ENCODE peak calls at places on chromosomes 16 and 17, in four cellular contexts. S is H9, V is Peyer's patch, E is AG04450. C is an unnamed sample.

GRCh38 chr16:49520684-49521083 is 147.1 kb downstream of the C16orf78 start:
- DNase-seq in E (no peak), S (no peak), V (no peak), C (peak; percentile 23)

GRCh38 chr16:8549843-8550412 is 40.4 kb downstream of the TMEM114 start:
- DNase-seq in E (no peak), V (no peak), S (no peak), C (no peak)

GRCh38 chr17:69050999-69051775 is 9.5 kb downstream of the ABCA9 start:
- DNase-seq in E (peak; percentile 16), S (no peak), V (no peak), C (no peak)

GRCh38 chr16:11321662-11322061 is 23.6 kb upstream of the RMI2 start:
- DNase-seq in E (no peak), S (no peak), V (no peak), C (no peak)

GRCh38 chr17:17344507-17345293 is 41.5 kb downstream of the NT5M start:
- DNase-seq in E (no peak), S (peak; percentile 24), V (peak; percentile 23), C (peak; percentile 61)

GRCh38 chr17:55212880-55213279 is 51.9 kb upstream of the HLF start:
- DNase-seq in V (no peak), S (no peak), E (no peak), C (no peak)

GRCh38 chr17:47288531-47289116 is 35.0 kb downstream of the ITGB3 start:
- DNase-seq in V (no peak), E (no peak), S (no peak), C (no peak)

GRCh38 chr16:3187798-3188674 is at the start of gene OR1F1:
- DNase-seq in S (peak; percentile 76), E (no peak), V (peak; percentile 25), C (peak; percentile 72)

DNA sequence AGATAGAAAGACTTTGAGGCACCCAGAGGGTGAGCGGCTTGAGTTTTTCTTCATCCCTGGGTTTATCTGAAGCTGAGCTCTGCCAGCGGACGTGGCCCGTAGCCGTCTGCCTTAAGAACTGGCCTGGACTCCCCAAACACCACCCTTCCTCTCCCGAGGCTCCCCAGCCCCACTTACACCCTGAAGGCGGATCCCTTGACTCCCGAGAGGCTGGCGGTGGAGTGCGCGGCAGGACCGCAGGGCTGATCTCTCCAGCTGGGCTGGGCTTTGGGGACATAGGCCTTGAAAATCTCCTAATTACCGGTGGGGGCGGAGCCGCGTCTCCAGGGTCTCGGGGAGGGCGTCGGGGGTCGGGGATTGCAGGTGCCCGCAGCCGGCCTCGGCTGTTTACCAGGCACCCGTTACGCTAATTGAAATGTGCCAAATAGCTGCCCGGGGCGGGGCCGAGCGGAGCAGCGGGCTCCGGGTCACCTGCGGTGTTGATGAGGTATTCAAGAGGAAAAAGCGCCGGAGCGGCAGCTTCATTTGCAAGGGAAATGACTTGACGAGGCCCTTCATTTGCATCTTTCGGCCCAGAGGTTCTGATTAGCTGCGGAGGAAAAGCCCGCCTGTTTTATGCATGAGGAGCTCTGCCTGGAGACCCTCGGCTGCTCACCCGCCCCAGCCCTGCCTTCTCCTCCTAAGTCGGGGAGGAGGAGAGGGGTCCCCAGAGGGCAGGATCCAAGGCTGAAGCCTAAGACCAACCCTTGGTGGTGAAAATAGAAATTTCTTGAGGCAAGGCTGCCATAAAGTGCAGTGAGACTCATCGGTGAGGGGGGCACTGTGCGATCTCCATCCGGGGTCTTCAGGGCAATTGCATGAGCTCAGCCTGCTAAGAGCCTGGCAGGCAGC is 100.7 kb downstream of the MGAT5B start:
- DNase-seq in S (peak; percentile 100), V (no peak), E (no peak), C (peak; percentile 91)
- TF ChIP-seq CTCF in S (no peak), V (no peak), E (no peak), C (no peak)

GRCh38 chr17:81337449-81337848 is 42.3 kb upstream of the SLC38A10 start:
- DNase-seq in V (peak; percentile 76), S (peak; percentile 57), E (no peak), C (peak; percentile 76)
- TF ChIP-seq CTCF in V (no peak), S (no peak), E (no peak), C (no peak)

GRCh38 chr16:17246974-17247718 is 223.6 kb downstream of the XYLT1 start:
- DNase-seq in V (no peak), S (no peak), E (no peak), C (no peak)

GRCh38 chr16:17245727-17246576 is 224.8 kb downstream of the XYLT1 start:
- DNase-seq in E (no peak), V (no peak), S (no peak), C (no peak)

GRCh38 chr16:17246577-17246885 is 224.2 kb downstream of the XYLT1 start:
- DNase-seq in S (no peak), V (no peak), E (no peak), C (no peak)

GRCh38 chr16:17252064-17252463 is 218.7 kb downstream of the XYLT1 start:
- DNase-seq in E (no peak), V (no peak), S (no peak), C (no peak)

GRCh38 chr16:17251496-17251895 is 219.3 kb downstream of the XYLT1 start:
- DNase-seq in E (no peak), V (no peak), S (no peak), C (no peak)
- TF ChIP-seq CTCF in E (no peak), V (no peak), S (peak; percentile 36), C (no peak)

DNA sequence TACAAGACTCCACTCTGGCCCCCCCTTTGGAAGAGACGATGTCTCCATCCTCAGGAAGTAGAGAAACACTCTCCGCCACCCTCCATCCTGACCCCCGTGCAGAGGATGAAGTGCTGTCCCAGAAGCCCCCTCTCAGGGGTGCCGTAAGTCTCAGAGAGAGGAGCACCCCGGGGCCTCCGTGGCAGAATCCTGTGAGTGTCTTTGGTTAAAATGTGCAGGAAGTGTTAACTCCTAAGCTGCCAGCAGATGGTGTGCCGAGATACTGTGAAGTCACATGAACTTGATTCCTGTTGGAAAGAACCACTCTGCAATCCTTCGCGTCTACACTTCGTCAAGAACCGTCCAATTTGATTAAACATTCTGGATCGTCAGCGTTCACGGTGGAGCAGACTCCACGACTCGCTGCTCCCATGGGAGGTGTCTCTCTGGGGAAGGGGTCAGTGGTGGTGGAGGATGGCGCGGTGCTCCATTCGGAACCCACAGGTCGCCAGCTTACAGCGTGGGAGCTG is 5.6 kb downstream of the BANP start:
- DNase-seq in S (no peak), E (no peak), V (no peak), C (no peak)
- TF ChIP-seq CTCF in S (peak; percentile 52), E (peak; percentile 72), V (no peak), C (no peak)

DNA sequence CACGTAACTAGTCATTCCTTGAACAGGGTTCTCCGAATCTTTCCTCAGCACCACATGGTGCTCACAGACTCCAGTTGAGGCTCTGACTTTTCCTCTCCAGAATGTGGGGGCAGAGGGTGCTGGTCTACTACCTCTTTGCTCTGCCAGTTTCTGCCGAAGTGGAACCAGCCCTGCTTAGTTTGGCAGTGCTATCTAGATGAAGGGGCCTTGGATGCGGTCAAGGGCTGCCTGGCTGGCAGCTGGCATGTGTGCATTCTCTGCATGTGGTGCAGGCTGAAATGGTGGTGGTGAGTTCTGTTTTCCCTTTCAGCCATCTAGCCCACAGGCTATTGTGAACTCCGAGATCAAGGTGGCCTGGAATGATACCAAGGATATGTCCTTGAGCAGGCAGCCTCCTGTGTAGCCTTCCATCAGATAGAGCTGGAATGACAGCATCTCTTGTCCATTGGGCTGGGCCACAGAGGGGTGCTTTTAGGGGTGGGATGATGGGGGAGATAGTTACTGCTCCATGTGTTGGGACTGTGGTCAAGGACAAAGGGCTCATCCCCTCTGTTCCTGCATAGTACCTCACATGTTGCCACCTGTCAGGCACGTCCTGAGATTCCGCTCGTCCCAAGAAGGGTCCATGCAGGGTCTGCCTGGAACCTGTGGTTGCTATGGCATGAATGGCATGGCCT is 2.0 kb downstream of the DYNLL2 start:
- DNase-seq in E (no peak), S (peak; percentile 24), V (no peak), C (no peak)
- TF ChIP-seq CTCF in E (no peak), S (no peak), V (no peak), C (no peak)

DNA sequence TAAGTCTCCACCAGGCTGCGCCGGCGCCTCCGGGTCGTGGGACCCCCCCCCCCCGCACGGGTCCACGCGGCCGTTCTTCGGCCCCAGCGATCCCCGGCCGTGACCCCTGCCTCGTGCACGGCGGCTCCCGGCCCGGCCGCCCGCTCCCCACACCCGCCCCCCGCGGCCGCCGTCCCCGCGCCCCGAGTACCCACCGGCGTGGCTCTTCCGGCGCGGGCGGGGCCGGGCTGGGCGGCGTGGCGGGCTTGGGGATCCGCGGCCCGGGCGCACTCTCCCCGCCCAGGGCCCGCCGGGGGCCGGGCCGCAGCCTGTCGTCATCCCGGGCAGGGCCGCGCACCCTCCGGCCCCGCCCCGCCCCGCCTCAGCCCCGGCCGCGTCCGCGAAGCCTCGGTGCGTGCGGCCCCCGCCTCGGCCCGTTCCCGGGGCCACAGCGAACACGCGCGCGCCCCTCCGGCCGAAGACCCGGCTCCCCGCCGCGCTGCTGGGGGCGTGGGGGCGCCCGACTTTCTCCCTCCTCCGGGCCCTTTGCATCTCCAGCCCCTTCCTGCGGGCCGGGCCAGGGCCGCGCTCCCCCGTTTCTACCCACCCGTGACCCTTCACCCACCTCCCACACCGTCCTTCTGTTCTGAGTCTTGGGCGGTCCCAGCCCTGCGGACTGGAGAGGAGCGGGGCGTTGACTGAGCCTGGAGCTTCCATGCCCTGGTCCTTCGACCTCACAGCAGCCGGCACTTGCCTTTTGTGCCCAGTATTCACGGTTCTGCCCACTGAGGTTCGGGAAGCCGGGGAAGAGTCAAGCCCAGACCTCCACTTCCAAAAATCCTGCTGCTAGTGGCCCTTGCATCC is 859 bp downstream of the MYO1C start:
- DNase-seq in E (no peak), S (no peak), V (peak; percentile 85), C (peak; percentile 92)
- TF ChIP-seq CTCF in E (no peak), S (no peak), V (no peak), C (no peak)

GRCh38 chr17:14209215-14209614 is 27.4 kb downstream of the CDRT15 start:
- DNase-seq in V (no peak), S (no peak), E (no peak), C (no peak)

GRCh38 chr17:14211246-14211645 is 25.4 kb downstream of the CDRT15 start:
- DNase-seq in V (no peak), S (peak; percentile 26), E (no peak), C (no peak)

GRCh38 chr17:14214271-14214670 is 22.4 kb downstream of the CDRT15 start:
- DNase-seq in S (no peak), V (no peak), E (no peak), C (no peak)

GRCh38 chr17:14212401-14212800 is 24.3 kb downstream of the CDRT15 start:
- DNase-seq in S (peak; percentile 23), E (no peak), V (no peak), C (no peak)

DNA sequence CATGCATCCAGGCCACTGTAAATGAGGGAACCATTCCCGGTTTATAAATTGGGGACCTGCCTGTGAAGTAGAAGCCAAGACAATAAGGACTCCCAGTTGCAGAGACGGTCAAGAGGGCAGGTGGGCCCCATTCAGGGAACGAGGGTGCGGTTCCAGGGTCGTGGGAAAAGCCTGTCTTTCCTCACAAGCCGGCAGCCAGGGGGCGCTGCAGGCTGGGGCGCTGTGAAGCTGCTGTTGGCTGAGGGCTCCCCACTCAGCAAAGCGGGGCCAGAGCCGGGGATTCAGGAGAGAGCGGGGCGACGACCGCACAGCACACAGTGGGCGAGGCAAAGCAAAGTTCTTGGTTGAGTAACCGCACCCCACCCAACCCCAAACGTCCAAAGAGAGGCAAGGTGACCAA is 24.9 kb downstream of the CDRT15 start:
- DNase-seq in E (no peak), S (peak; percentile 46), V (no peak), C (peak; percentile 87)
- TF ChIP-seq CTCF in E (peak; percentile 32), S (peak; percentile 55), V (peak; percentile 27), C (no peak)

GRCh38 chr16:62225675-62226074 is 189.4 kb upstream of the CDH8 start:
- DNase-seq in E (no peak), S (peak; percentile 91), V (peak; percentile 54), C (no peak)
- TF ChIP-seq CTCF in E (no peak), S (peak; percentile 85), V (no peak), C (peak; percentile 29)

GRCh38 chr16:63008688-63009087 is 972.5 kb upstream of the CDH8 start:
- DNase-seq in S (no peak), E (no peak), V (no peak), C (no peak)

GRCh38 chr16:63005356-63005755 is 969.1 kb upstream of the CDH8 start:
- DNase-seq in V (no peak), E (no peak), S (no peak), C (no peak)
- TF ChIP-seq CTCF in V (no peak), E (no peak), S (no peak), C (no peak)